ENCODE peak calls at places on chromosome X, in seven cellular contexts. One of them, this sample, is unnamed.

GRCh38 chrX:140572724-140573123 is 67.9 kb upstream of the SOX3 start:
- DNase-seq in MCF 10A: peak; percentile 68
- DNase-seq in AG10803: peak; percentile 25
- DNase-seq in WERI-Rb-1: peak; percentile 29
- DNase-seq in omental fat pad: no peak
- DNase-seq in pancreas: no peak
- DNase-seq in esophagus squamous epithelium: no peak
- DNase-seq in this sample: peak; percentile 58

GRCh38 chrX:10240918-10241317 is 84.1 kb downstream of the CLCN4 start:
- DNase-seq in esophagus squamous epithelium: no peak
- DNase-seq in WERI-Rb-1: no peak
- DNase-seq in pancreas: no peak
- DNase-seq in omental fat pad: no peak
- DNase-seq in MCF 10A: peak; percentile 54
- DNase-seq in AG10803: peak; percentile 80
- DNase-seq in this sample: no peak

GRCh38 chrX:29555465-29556091 is 659.8 kb upstream of the MAGEB2 start:
- DNase-seq in omental fat pad: no peak
- DNase-seq in MCF 10A: no peak
- DNase-seq in WERI-Rb-1: no peak
- DNase-seq in esophagus squamous epithelium: no peak
- DNase-seq in AG10803: no peak
- DNase-seq in pancreas: no peak
- DNase-seq in this sample: no peak

GRCh38 chrX:120549483-120550452 is 11.0 kb downstream of the CUL4B start:
- DNase-seq in WERI-Rb-1: no peak
- DNase-seq in esophagus squamous epithelium: no peak
- DNase-seq in pancreas: no peak
- DNase-seq in AG10803: peak; percentile 93
- DNase-seq in omental fat pad: no peak
- DNase-seq in MCF 10A: peak; percentile 90
- DNase-seq in this sample: no peak

GRCh38 chrX:29890646-29891200 is 324.6 kb upstream of the MAGEB2 start:
- DNase-seq in AG10803: no peak
- DNase-seq in MCF 10A: no peak
- DNase-seq in omental fat pad: no peak
- DNase-seq in esophagus squamous epithelium: no peak
- DNase-seq in WERI-Rb-1: no peak
- DNase-seq in pancreas: no peak
- DNase-seq in this sample: no peak

GRCh38 chrX:56766554-56767412 is 37.7 kb downstream of the NBDY start:
- DNase-seq in MCF 10A: peak; percentile 21
- DNase-seq in pancreas: peak; percentile 32
- DNase-seq in esophagus squamous epithelium: no peak
- DNase-seq in WERI-Rb-1: no peak
- DNase-seq in AG10803: peak; percentile 57
- DNase-seq in omental fat pad: no peak
- DNase-seq in this sample: no peak

GRCh38 chrX:106901341-106901740 is 1.8 kb downstream of the RIPPLY1 start:
- DNase-seq in omental fat pad: no peak
- DNase-seq in WERI-Rb-1: no peak
- DNase-seq in esophagus squamous epithelium: no peak
- DNase-seq in pancreas: no peak
- DNase-seq in AG10803: no peak
- DNase-seq in MCF 10A: no peak
- DNase-seq in this sample: no peak

GRCh38 chrX:134836497-134836968 is 154.3 kb upstream of the SMIM10 start:
- DNase-seq in WERI-Rb-1: no peak
- DNase-seq in omental fat pad: no peak
- DNase-seq in esophagus squamous epithelium: no peak
- DNase-seq in AG10803: peak; percentile 13
- DNase-seq in MCF 10A: peak; percentile 13
- DNase-seq in pancreas: no peak
- DNase-seq in this sample: no peak

GRCh38 chrX:44060221-44060620 is 87.0 kb upstream of the NDP start:
- DNase-seq in pancreas: no peak
- DNase-seq in AG10803: no peak
- DNase-seq in WERI-Rb-1: no peak
- DNase-seq in esophagus squamous epithelium: no peak
- DNase-seq in omental fat pad: no peak
- DNase-seq in MCF 10A: no peak
- DNase-seq in this sample: no peak

GRCh38 chrX:41001327-41001726 is 83.9 kb upstream of the USP9X start:
- DNase-seq in AG10803: no peak
- DNase-seq in pancreas: no peak
- DNase-seq in MCF 10A: no peak
- DNase-seq in esophagus squamous epithelium: no peak
- DNase-seq in omental fat pad: no peak
- DNase-seq in WERI-Rb-1: no peak
- DNase-seq in this sample: no peak

GRCh38 chrX:22389544-22390243 is 117.0 kb downstream of the CBLL2 start:
- DNase-seq in AG10803: peak; percentile 45
- DNase-seq in esophagus squamous epithelium: no peak
- DNase-seq in omental fat pad: no peak
- DNase-seq in pancreas: no peak
- DNase-seq in WERI-Rb-1: no peak
- DNase-seq in MCF 10A: peak; percentile 59
- DNase-seq in this sample: no peak

GRCh38 chrX:102624105-102624504 is 24.8 kb downstream of the ARMCX5 start:
- DNase-seq in pancreas: peak; percentile 13
- DNase-seq in WERI-Rb-1: no peak
- DNase-seq in esophagus squamous epithelium: no peak
- DNase-seq in omental fat pad: no peak
- DNase-seq in MCF 10A: no peak
- DNase-seq in AG10803: peak; percentile 5
- DNase-seq in this sample: no peak

GRCh38 chrX:84187501-84188319 is at the start of gene RPS6KA6:
- DNase-seq in esophagus squamous epithelium: no peak
- DNase-seq in AG10803: peak; percentile 12
- DNase-seq in WERI-Rb-1: peak; percentile 22
- DNase-seq in MCF 10A: no peak
- DNase-seq in pancreas: peak; percentile 62
- DNase-seq in omental fat pad: no peak
- DNase-seq in this sample: peak; percentile 63

GRCh38 chrX:100731441-100732281 is at the start of gene SYTL4:
- DNase-seq in MCF 10A: peak; percentile 15
- DNase-seq in AG10803: no peak
- DNase-seq in pancreas: peak; percentile 72
- DNase-seq in esophagus squamous epithelium: no peak
- DNase-seq in omental fat pad: no peak
- DNase-seq in WERI-Rb-1: peak; percentile 69
- DNase-seq in this sample: peak; percentile 49

GRCh38 chrX:53211391-53211978 is 13.5 kb downstream of the KDM5C start:
- DNase-seq in omental fat pad: peak; percentile 8
- DNase-seq in esophagus squamous epithelium: no peak
- DNase-seq in AG10803: no peak
- DNase-seq in MCF 10A: peak; percentile 83
- DNase-seq in WERI-Rb-1: no peak
- DNase-seq in pancreas: no peak
- DNase-seq in this sample: no peak

DNA sequence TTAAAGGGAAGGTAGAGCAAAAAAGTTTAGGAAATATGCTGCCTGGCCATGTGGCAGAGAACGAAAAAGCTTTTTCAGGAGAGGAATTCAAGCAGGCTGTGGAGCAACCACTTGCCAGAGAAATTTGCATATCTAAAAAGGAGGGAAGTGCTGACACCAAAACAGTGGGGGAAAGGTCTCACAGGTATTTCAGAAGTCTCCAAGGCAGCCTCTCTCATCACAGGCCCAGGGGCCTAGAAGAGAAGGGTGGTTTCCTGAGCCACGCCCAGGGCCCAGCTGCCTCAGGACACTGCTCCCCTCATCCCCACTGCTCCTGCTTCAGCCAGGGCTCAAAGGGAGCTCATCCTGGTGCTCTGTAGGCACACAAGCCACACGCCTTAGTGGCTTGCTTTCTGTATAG is 29.9 kb upstream of the STS start:
- DNase-seq in WERI-Rb-1: no peak
- DNase-seq in AG10803: no peak
- DNase-seq in omental fat pad: no peak
- DNase-seq in esophagus squamous epithelium: no peak
- DNase-seq in pancreas: no peak
- DNase-seq in MCF 10A: no peak
- DNase-seq in this sample: no peak
- TF ChIP-seq CTCF in WERI-Rb-1: no peak
- TF ChIP-seq CTCF in AG10803: no peak
- TF ChIP-seq CTCF in omental fat pad: no peak
- TF ChIP-seq CTCF in esophagus squamous epithelium: no peak
- TF ChIP-seq CTCF in pancreas: no peak
- TF ChIP-seq CTCF in MCF 10A: no peak
- TF ChIP-seq CTCF in this sample: no peak

GRCh38 chrX:35890699-35891098 is 28.8 kb upstream of the CFAP47 start:
- DNase-seq in WERI-Rb-1: peak; percentile 59
- DNase-seq in esophagus squamous epithelium: no peak
- DNase-seq in omental fat pad: no peak
- DNase-seq in MCF 10A: peak; percentile 79
- DNase-seq in AG10803: no peak
- DNase-seq in pancreas: no peak
- DNase-seq in this sample: peak; percentile 24
- TF ChIP-seq CTCF in WERI-Rb-1: peak; percentile 67
- TF ChIP-seq CTCF in esophagus squamous epithelium: peak; percentile 58
- TF ChIP-seq CTCF in omental fat pad: no peak
- TF ChIP-seq CTCF in MCF 10A: peak; percentile 56
- TF ChIP-seq CTCF in AG10803: no peak
- TF ChIP-seq CTCF in pancreas: peak; percentile 54
- TF ChIP-seq CTCF in this sample: peak; percentile 51

GRCh38 chrX:49039598-49040375 is 3.4 kb downstream of the TFE3 start:
- DNase-seq in WERI-Rb-1: peak; percentile 67
- DNase-seq in omental fat pad: no peak
- DNase-seq in MCF 10A: peak; percentile 95
- DNase-seq in esophagus squamous epithelium: no peak
- DNase-seq in pancreas: no peak
- DNase-seq in AG10803: peak; percentile 92
- DNase-seq in this sample: peak; percentile 63
- TF ChIP-seq CTCF in WERI-Rb-1: no peak
- TF ChIP-seq CTCF in omental fat pad: no peak
- TF ChIP-seq CTCF in MCF 10A: no peak
- TF ChIP-seq CTCF in esophagus squamous epithelium: no peak
- TF ChIP-seq CTCF in pancreas: no peak
- TF ChIP-seq CTCF in AG10803: peak; percentile 33
- TF ChIP-seq CTCF in this sample: no peak

DNA sequence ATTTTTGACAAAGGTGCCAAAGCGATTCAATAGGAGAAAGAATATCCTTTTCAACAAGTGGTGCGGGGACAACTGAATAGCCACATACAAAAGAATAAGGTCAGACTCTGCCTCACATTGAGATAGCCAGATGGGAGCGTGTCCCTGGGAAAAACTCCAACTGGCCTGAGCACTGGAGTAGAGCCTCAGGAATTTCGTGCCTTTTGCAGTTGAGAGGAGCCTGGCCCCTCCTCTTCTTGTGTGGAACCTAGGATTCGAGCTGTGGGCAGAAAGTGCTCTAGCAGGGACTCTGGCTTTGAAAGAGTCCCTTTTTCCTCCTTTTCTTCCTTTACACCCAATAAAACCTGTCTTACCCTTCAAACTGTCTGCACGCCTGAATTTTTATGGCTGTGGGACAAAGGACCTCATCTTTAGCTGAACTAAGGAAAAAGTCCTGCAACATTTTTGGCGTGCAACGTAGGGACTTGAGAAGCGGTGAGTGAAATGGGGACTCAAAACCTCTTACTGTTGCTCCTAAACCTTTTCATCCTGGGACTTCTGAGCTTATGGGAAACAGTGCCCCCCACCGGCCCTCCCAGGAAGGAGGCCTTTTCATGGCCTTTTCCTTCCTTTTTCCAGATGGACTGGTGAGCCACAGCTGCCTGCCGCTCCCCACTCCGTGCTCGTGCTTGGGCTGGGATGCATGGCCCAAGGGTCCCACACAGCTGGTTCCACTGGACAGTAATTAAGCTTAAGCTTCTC is 68.6 kb downstream of the BMP15 start:
- DNase-seq in WERI-Rb-1: no peak
- DNase-seq in omental fat pad: no peak
- DNase-seq in AG10803: peak; percentile 0
- DNase-seq in esophagus squamous epithelium: no peak
- DNase-seq in pancreas: no peak
- DNase-seq in MCF 10A: no peak
- DNase-seq in this sample: no peak
- TF ChIP-seq CTCF in WERI-Rb-1: peak; percentile 7
- TF ChIP-seq CTCF in omental fat pad: no peak
- TF ChIP-seq CTCF in AG10803: no peak
- TF ChIP-seq CTCF in esophagus squamous epithelium: no peak
- TF ChIP-seq CTCF in pancreas: no peak
- TF ChIP-seq CTCF in MCF 10A: no peak
- TF ChIP-seq CTCF in this sample: no peak

DNA sequence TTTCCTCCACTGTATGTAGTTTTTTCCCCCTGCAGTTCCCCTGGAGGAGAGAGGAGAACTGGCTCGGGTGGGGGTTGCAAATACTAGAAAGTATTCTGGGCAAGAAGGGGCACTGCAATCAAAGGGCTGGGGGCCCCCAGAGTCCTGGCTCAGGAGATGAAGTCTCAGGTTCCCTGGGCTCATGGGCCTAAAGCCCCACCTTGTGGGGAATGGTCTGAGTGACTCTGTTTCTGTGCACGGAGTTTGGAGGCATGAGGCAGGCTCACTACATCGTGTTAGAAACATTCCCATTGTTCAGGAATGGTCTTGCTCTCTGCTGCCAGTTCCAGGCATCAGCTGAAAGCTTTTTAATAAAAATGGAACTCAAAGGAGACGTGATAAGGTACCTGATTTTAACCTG is 122.5 kb downstream of the TMEM164 start:
- DNase-seq in esophagus squamous epithelium: no peak
- DNase-seq in WERI-Rb-1: peak; percentile 44
- DNase-seq in MCF 10A: no peak
- DNase-seq in omental fat pad: no peak
- DNase-seq in AG10803: no peak
- DNase-seq in pancreas: no peak
- DNase-seq in this sample: peak; percentile 32
- TF ChIP-seq CTCF in esophagus squamous epithelium: no peak
- TF ChIP-seq CTCF in WERI-Rb-1: peak; percentile 54
- TF ChIP-seq CTCF in MCF 10A: no peak
- TF ChIP-seq CTCF in omental fat pad: no peak
- TF ChIP-seq CTCF in AG10803: peak; percentile 21
- TF ChIP-seq CTCF in pancreas: no peak
- TF ChIP-seq CTCF in this sample: peak; percentile 29

GRCh38 chrX:17160971-17161370 is 214.0 kb upstream of the NHS start:
- DNase-seq in pancreas: no peak
- DNase-seq in esophagus squamous epithelium: no peak
- DNase-seq in MCF 10A: peak; percentile 22
- DNase-seq in omental fat pad: no peak
- DNase-seq in WERI-Rb-1: no peak
- DNase-seq in AG10803: no peak
- DNase-seq in this sample: no peak
- TF ChIP-seq CTCF in pancreas: no peak
- TF ChIP-seq CTCF in esophagus squamous epithelium: peak; percentile 14
- TF ChIP-seq CTCF in MCF 10A: no peak
- TF ChIP-seq CTCF in omental fat pad: no peak
- TF ChIP-seq CTCF in WERI-Rb-1: peak; percentile 1
- TF ChIP-seq CTCF in AG10803: no peak
- TF ChIP-seq CTCF in this sample: no peak

DNA sequence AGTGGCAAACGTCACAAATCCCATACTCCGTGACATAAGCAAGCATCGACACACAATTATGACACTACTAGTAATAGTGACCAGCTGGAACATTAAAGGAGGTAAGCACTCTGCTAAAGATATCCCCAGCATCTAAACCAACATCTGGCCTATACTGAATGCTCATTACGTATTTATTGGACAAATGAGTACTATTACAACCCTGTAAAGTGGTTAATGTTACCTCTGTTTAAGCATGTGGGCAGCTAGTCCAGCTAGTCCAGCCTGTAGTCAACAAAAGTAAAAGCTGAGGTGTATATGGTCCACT is 419 bp upstream of the RPGR start:
- DNase-seq in pancreas: no peak
- DNase-seq in AG10803: no peak
- DNase-seq in omental fat pad: no peak
- DNase-seq in WERI-Rb-1: no peak
- DNase-seq in MCF 10A: no peak
- DNase-seq in esophagus squamous epithelium: no peak
- DNase-seq in this sample: no peak
- TF ChIP-seq CTCF in pancreas: no peak
- TF ChIP-seq CTCF in AG10803: no peak
- TF ChIP-seq CTCF in omental fat pad: no peak
- TF ChIP-seq CTCF in WERI-Rb-1: no peak
- TF ChIP-seq CTCF in MCF 10A: no peak
- TF ChIP-seq CTCF in esophagus squamous epithelium: no peak
- TF ChIP-seq CTCF in this sample: no peak

This sample was measured in nephron progenitor cell.